ENCODE peak calls at places on chromosomes 16 and 17, in four cellular contexts. S is uterus, R is ovary, P is A549. G is an unnamed sample.

GRCh38 chr17:70552230-70552981 is 383.1 kb downstream of the KCNJ2 start:
- DNase-seq in R (no peak), P (peak; percentile 26), S (no peak), G (no peak)

GRCh38 chr16:89473791-89474414 is 16.5 kb downstream of the ANKRD11 start:
- DNase-seq in R (no peak), S (no peak), P (no peak), G (no peak)

GRCh38 chr16:3691778-3692177 is 25.5 kb downstream of the TRAP1 start:
- DNase-seq in S (no peak), P (no peak), R (no peak), G (no peak)

GRCh38 chr17:60090412-60090811 is 11.7 kb upstream of the HEATR6 start:
- DNase-seq in R (no peak), P (no peak), S (no peak), G (no peak)

GRCh38 chr17:16428098-16428882 is 12.9 kb downstream of the TRPV2 start:
- DNase-seq in S (peak; percentile 52), R (no peak), P (peak; percentile 93), G (peak; percentile 67)

GRCh38 chr17:48048321-48049140 is at the start of gene NFE2L1:
- DNase-seq in S (peak; percentile 93), R (peak; percentile 85), P (peak; percentile 86), G (peak; percentile 97)

GRCh38 chr17:35603674-35604073 is 16.6 kb downstream of the AP2B1 start:
- DNase-seq in S (no peak), P (no peak), R (no peak), G (no peak)

GRCh38 chr16:82943371-82943770 is 316.6 kb downstream of the CDH13 start:
- DNase-seq in R (no peak), S (no peak), P (no peak), G (no peak)

GRCh38 chr16:27322858-27323780 is 9.3 kb downstream of the IL4R start:
- DNase-seq in R (no peak), S (peak; percentile 10), P (no peak), G (peak; percentile 87)

GRCh38 chr17:35242158-35242804 is 591 bp upstream of the SLFN5 start:
- DNase-seq in P (peak; percentile 94), S (peak; percentile 61), R (peak; percentile 59), G (peak; percentile 76)

GRCh38 chr16:85253127-85253941 is 141.1 kb upstream of the CIBAR2 start:
- DNase-seq in R (peak; percentile 68), P (peak; percentile 85), S (no peak), G (peak; percentile 91)

GRCh38 chr16:354971-355441 is 2.5 kb upstream of the AXIN1 start:
- DNase-seq in P (no peak), S (no peak), R (peak; percentile 40), G (peak; percentile 51)

GRCh38 chr17:43846963-43847369 is at the start of gene CD300LG:
- DNase-seq in P (no peak), S (peak; percentile 37), R (no peak), G (peak; percentile 43)

GRCh38 chr17:49494937-49495841 is at the start of gene NGFR:
- DNase-seq in S (no peak), R (peak; percentile 60), P (peak; percentile 77), G (no peak)
- TF ChIP-seq POLR2A in S (peak; percentile 71), R (peak; percentile 47), P (peak; percentile 83), G (peak; percentile 46)

GRCh38 chr17:11643851-11644250 is 45.6 kb downstream of the DNAH9 start:
- DNase-seq in P (no peak), R (no peak), S (no peak), G (no peak)

GRCh38 chr17:11641521-11642275 is 43.4 kb downstream of the DNAH9 start:
- DNase-seq in S (no peak), P (no peak), R (no peak), G (no peak)

GRCh38 chr17:11645426-11645825 is 47.2 kb downstream of the DNAH9 start:
- DNase-seq in R (no peak), S (no peak), P (no peak), G (no peak)

GRCh38 chr17:11642655-11643054 is 44.4 kb downstream of the DNAH9 start:
- DNase-seq in R (no peak), S (no peak), P (no peak), G (no peak)

DNA sequence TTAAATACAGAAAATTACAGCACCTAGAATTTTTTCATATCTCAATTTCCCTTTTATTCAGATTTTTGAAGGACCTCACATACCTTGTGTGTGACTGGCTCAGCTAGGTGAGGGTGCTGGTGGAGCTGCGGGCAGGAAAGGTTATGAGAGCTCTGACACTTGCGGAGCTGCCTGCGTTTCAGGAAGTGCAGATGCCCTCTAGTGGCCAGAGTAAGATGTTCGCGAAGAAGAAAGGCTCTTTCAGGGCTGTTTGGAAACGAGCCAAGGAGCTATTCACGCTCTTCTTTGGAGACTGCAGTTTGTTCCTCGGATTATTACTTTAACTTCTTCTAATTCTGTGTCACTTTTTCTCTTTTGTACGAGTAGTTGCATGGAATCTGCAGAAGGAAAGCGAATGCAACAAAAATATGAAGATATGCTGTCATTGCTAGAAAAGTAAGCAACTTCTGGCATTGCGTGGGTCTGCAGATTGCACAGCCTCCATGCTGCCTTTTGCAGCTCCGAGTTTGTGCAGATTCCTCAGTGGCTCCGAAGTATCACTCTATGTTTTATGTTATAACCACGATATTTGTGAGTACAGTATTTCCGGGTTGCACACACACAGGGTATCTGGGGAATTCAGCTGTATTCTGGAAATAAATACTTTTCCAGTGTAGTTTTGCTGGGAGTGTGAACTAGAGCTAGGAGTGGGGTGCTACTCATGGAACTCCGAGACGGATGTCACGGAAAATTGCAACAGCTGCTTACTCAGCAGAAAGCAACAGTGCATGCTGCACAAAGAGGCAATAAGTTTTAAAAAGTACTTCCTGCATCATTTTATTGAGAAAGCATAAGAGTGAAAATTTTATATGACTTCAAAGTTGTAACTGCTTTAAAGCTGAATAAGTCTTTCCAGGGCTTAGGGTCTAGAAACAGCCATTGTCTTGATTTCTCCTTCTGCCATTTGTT is 46.3 kb downstream of the DNAH9 start:
- DNase-seq in P (peak; percentile 36), R (peak; percentile 74), S (peak; percentile 70), G (peak; percentile 75)
- H3K4me3 ChIP-seq in P (no peak overlapping the region), R (no peak overlapping the region), S (no peak overlapping the region), G (no peak overlapping the region)

GRCh38 chr16:58211245-58211644 is 13.3 kb upstream of the CSNK2A2 start:
- DNase-seq in R (no peak), S (no peak), P (no peak), G (no peak)

GRCh38 chr16:58201163-58201562 is 3.3 kb upstream of the CSNK2A2 start:
- DNase-seq in S (no peak), R (no peak), P (no peak), G (no peak)

GRCh38 chr16:58200398-58200797 is 2.5 kb upstream of the CSNK2A2 start:
- DNase-seq in S (no peak), R (no peak), P (no peak), G (no peak)

GRCh38 chr16:58205276-58206036 is 7.5 kb upstream of the CSNK2A2 start:
- DNase-seq in P (no peak), S (no peak), R (no peak), G (no peak)
- TF ChIP-seq POLR2A in P (no peak), S (no peak), R (no peak), G (no peak)

GRCh38 chr17:28381141-28381825 is 9.8 kb downstream of the SARM1 start:
- DNase-seq in R (no peak), S (no peak), P (no peak), G (peak; percentile 75)
- H3K4me3 ChIP-seq in R (no peak overlapping the region), S (no peak overlapping the region), P (no peak overlapping the region), G (no peak overlapping the region)

GRCh38 chr17:4947411-4948165 is 742 bp downstream of the PFN1 start:
- DNase-seq in P (peak; percentile 64), S (peak; percentile 57), R (peak; percentile 69), G (peak; percentile 78)
- TF ChIP-seq POLR2A in P (no peak), S (no peak), R (no peak), G (no peak)

DNA sequence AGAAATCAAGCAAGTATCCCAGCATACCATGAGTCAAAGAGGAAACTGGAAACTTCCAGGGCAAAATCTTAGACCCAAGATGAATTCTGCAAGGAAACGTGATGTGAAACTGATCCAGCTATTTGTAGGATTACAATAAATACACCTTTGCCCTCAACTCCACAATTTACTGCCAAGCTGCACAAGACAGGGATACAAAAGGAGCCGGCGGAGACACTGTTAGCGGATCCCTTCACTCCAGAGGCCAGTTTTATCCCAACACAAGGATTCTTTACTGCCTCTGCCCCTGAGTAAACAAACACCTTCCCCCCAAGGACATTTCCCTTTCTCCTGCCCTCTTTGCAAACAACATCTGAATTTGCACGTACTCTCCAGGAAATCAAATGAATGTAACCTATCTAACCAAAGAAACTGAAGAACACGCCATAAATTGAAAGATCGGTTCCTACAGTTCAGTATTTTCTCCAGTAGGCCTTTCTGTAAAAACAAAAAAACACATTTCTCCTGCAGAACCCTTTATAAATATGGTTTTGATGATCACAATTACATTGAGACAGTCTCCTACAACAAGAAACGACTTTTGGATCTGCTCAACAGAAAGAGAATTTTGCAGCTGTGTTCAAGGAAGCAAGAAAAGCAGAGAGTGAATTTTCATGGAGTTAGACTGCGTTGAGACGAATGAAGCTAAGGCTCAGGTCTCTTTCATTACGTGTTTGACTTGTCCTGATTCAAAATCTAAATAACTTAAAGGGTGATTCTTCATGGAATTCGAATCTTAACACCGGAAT is 1.4 kb upstream of the CBX2 start:
- DNase-seq in P (peak; percentile 28), R (no peak), S (no peak), G (no peak)
- H3K4me3 ChIP-seq in P (peak overlapping the region; percentile 93), R (no peak overlapping the region), S (no peak overlapping the region), G (no peak overlapping the region)